ENCODE peak calls at places on chromosome 1, in seven cellular contexts. L is fibroblast of lung, B is fibroblast of pulmonary artery, C is BJ, F is astrocyte of the spinal cord, P is progenitor cell of endocrine pancreas, D is body of pancreas. A is an unnamed sample.

GRCh38 chr1:116465845-116466685 is 93.0 kb downstream of the ATP1A1 start:
- DNase-seq in L (no peak), B (no peak), C (no peak), F (no peak), P (no peak), D (peak; percentile 35), A (no peak)

GRCh38 chr1:171935664-171936063 is 94.4 kb downstream of the DNM3 start:
- DNase-seq in L (no peak), B (no peak), C (no peak), F (no peak), P (no peak), D (no peak), A (no peak)

GRCh38 chr1:35192853-35193664 is at the start of gene SFPQ:
- DNase-seq in L (peak; percentile 99), B (peak; percentile 100), C (peak; percentile 94), F (peak; percentile 100), P (peak; percentile 97), D (peak; percentile 98), A (peak; percentile 88)

GRCh38 chr1:65174585-65174984 is 26.6 kb downstream of the AK4 start:
- DNase-seq in L (peak; percentile 98), B (peak; percentile 97), C (peak; percentile 87), F (peak; percentile 97), P (no peak), D (peak; percentile 34), A (no peak)

GRCh38 chr1:160083968-160084770 is 2.8 kb downstream of the KCNJ9 start:
- DNase-seq in L (peak; percentile 29), B (peak; percentile 34), C (no peak), F (no peak), P (peak; percentile 82), D (peak; percentile 90), A (peak; percentile 63)

GRCh38 chr1:69077633-69078032 is 490.1 kb upstream of the LRRC7 start:
- DNase-seq in L (no peak), B (no peak), C (no peak), F (no peak), P (no peak), D (no peak), A (no peak)

GRCh38 chr1:26119892-26120608 is 8.4 kb downstream of the PDIK1L start:
- DNase-seq in L (no peak), B (no peak), C (no peak), F (no peak), P (no peak), D (no peak), A (no peak)

GRCh38 chr1:5973771-5974170 is 18.5 kb downstream of the NPHP4 start:
- DNase-seq in L (peak; percentile 25), B (no peak), C (no peak), F (peak; percentile 28), P (no peak), D (no peak), A (no peak)

GRCh38 chr1:48309564-48310082 is 87.1 kb downstream of the SLC5A9 start:
- DNase-seq in L (peak; percentile 2), B (no peak), C (no peak), F (no peak), P (no peak), D (no peak), A (no peak)

GRCh38 chr1:180249725-180250498 is 19.8 kb downstream of the LHX4 start:
- DNase-seq in L (no peak), B (no peak), C (no peak), F (no peak), P (no peak), D (no peak), A (no peak)

GRCh38 chr1:180173952-180174351 is 19.3 kb downstream of the QSOX1 start:
- DNase-seq in L (peak; percentile 47), B (peak; percentile 61), C (no peak), F (peak; percentile 58), P (no peak), D (peak; percentile 86), A (peak; percentile 22)

GRCh38 chr1:57142999-57143398 is 177.2 kb upstream of the C8B start:
- DNase-seq in L (peak; percentile 17), B (no peak), C (no peak), F (no peak), P (no peak), D (no peak), A (no peak)

GRCh38 chr1:165392634-165393571 is 36.4 kb upstream of the LMX1A start:
- DNase-seq in L (peak; percentile 93), B (peak; percentile 83), C (peak; percentile 60), F (peak; percentile 95), P (peak; percentile 63), D (peak; percentile 71), A (peak; percentile 87)

GRCh38 chr1:206717237-206717989 is 32.7 kb downstream of the MAPKAPK2 start:
- DNase-seq in L (no peak), B (peak; percentile 53), C (no peak), F (no peak), P (no peak), D (no peak), A (no peak)

GRCh38 chr1:70411360-70411844 is 334 bp downstream of the CTH start:
- DNase-seq in L (peak; percentile 65), B (no peak), C (no peak), F (no peak), P (no peak), D (no peak), A (no peak)

GRCh38 chr1:206890690-206891089 is 6.6 kb upstream of the IL24 start:
- DNase-seq in L (peak; percentile 75), B (peak; percentile 98), C (no peak), F (peak; percentile 35), P (no peak), D (no peak), A (no peak)

GRCh38 chr1:30928789-30929134 is 20.2 kb upstream of the SDC3 start:
- DNase-seq in L (no peak), B (no peak), C (no peak), F (no peak), P (no peak), D (no peak), A (no peak)

GRCh38 chr1:20603473-20604464 is 14.9 kb downstream of the CDA start:
- DNase-seq in L (peak; percentile 96), B (peak; percentile 71), C (peak; percentile 93), F (peak; percentile 68), P (no peak), D (no peak), A (no peak)

GRCh38 chr1:26959722-26960624 is at the start of gene KDF1:
- DNase-seq in L (no peak), B (no peak), C (no peak), F (no peak), P (peak; percentile 87), D (peak; percentile 92), A (no peak)

GRCh38 chr1:2583871-2584341 is 2.7 kb upstream of the PRXL2B start:
- DNase-seq in L (no peak), B (no peak), C (no peak), F (no peak), P (no peak), D (peak; percentile 60), A (peak; percentile 14)

GRCh38 chr1:2587071-2587859 is 688 bp downstream of the PRXL2B start:
- DNase-seq in L (peak; percentile 24), B (peak; percentile 25), C (no peak), F (peak; percentile 15), P (no peak), D (no peak), A (peak; percentile 53)

GRCh38 chr1:2584822-2585317 is 1.7 kb upstream of the PRXL2B start:
- DNase-seq in L (no peak), B (no peak), C (no peak), F (no peak), P (no peak), D (no peak), A (peak; percentile 20)

GRCh38 chr1:2586154-2587070 is at the start of gene PRXL2B:
- DNase-seq in L (peak; percentile 98), B (peak; percentile 99), C (peak; percentile 93), F (peak; percentile 99), P (peak; percentile 98), D (peak; percentile 99), A (peak; percentile 99)

DNA sequence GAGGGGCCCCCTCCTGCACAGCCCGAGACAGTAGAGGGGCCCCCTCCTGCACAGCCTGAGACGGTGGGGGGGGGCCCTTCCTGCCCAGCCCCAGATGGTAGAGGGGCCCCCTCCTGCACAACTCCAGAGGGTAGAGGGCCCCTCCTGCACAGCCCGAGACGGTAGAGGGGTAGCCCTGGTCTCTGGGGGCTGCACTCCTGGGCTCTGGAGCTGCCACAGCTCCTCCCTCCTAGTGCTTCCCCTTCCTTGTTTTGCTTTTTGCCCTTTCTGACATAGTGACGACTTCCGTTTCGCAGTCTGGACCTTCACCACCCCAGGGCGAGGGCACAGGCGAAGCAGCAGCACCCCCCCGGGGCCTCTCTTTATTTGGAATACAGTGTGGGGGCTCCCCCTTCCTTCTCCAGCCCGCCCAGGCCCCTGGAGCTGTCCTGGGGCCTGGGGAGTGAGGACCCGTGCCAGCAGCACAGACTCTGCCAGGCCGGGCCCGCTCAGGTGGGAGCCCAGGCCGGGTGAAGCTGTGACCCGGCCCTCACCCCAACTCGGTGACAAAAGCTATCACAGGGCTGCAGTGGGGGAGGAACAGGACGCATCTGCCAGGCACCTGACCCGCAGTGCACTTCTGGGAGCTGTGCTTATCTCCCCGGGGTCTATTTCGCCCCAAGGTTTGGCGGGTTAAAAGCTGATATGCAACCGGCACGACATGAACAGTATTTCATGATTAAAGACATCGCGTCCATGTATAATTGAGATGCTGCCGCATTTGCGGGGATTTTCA is 1.1 kb upstream of the PRXL2B start:
- DNase-seq in L (peak; percentile 35), B (peak; percentile 44), C (no peak), F (peak; percentile 29), P (no peak), D (peak; percentile 56), A (peak; percentile 55)
- TF ChIP-seq CTCF in L (no peak), B (no peak), C (no peak), F (no peak), P (no peak), D (no peak), A (no peak)

GRCh38 chr1:226650236-226650841 is 88.7 kb downstream of the ITPKB start:
- DNase-seq in L (no peak), B (no peak), C (no peak), F (no peak), P (no peak), D (no peak), A (no peak)
- TF ChIP-seq CTCF in L (no peak), B (no peak), C (no peak), F (no peak), P (peak; percentile 47), D (no peak), A (no peak)

GRCh38 chr1:43229831-43230780 is 39.7 kb upstream of the TMEM125 start:
- DNase-seq in L (no peak), B (no peak), C (no peak), F (no peak), P (no peak), D (no peak), A (no peak)

GRCh38 chr1:43232071-43232470 is 37.7 kb upstream of the TMEM125 start:
- DNase-seq in L (peak; percentile 79), B (peak; percentile 82), C (peak; percentile 28), F (peak; percentile 72), P (no peak), D (no peak), A (no peak)

GRCh38 chr1:43233631-43234030 is 36.2 kb upstream of the TMEM125 start:
- DNase-seq in L (no peak), B (no peak), C (no peak), F (no peak), P (no peak), D (no peak), A (no peak)

GRCh38 chr1:43234267-43234666 is 35.5 kb upstream of the TMEM125 start:
- DNase-seq in L (no peak), B (no peak), C (no peak), F (no peak), P (no peak), D (no peak), A (no peak)

GRCh38 chr1:43232482-43232881 is 37.3 kb upstream of the TMEM125 start:
- DNase-seq in L (no peak), B (no peak), C (no peak), F (no peak), P (no peak), D (no peak), A (no peak)
- TF ChIP-seq CTCF in L (no peak), B (no peak), C (no peak), F (no peak), P (no peak), D (no peak), A (no peak)

GRCh38 chr1:91920001-91920400 is 29.2 kb upstream of the BRDT start:
- DNase-seq in L (no peak), B (no peak), C (no peak), F (peak; percentile 57), P (no peak), D (no peak), A (no peak)
- TF ChIP-seq CTCF in L (no peak), B (no peak), C (no peak), F (no peak), P (no peak), D (no peak), A (no peak)